ENCODE peak calls at places on chromosome 13, in eight cellular contexts. S is PC-3; K is cardiac muscle cell; M is AG04450; Z is RWPE1; L is right cardiac atrium; A is right lobe of liver; W is naive thymus-derived CD4-positive, alpha-beta T cell. T is an unnamed sample.

GRCh38 chr13:76980075-76980718 is 11.7 kb upstream of the CLN5 start:
- DNase-seq in S (peak), K (peak), M (peak), Z (peak), L (peak), A (peak), W (peak), T (peak)

GRCh38 chr13:110323172-110323851 is 16.2 kb downstream of the COL4A2 start:
- DNase-seq in S (peak), K (no peak), M (peak), Z (no peak), L (no peak), A (no peak), W (no peak), T (no peak)

GRCh38 chr13:98686281-98686680 is 66.2 kb downstream of the SLC15A1 start:
- DNase-seq in S (no peak), K (no peak), M (no peak), Z (no peak), L (no peak), A (no peak), W (no peak), T (no peak)

GRCh38 chr13:48876289-48876688 is 99.4 kb upstream of the FNDC3A start:
- DNase-seq in S (no peak), K (no peak), M (no peak), Z (no peak), L (no peak), A (no peak), W (no peak), T (no peak)

GRCh38 chr13:43492745-43493144 is 294.0 kb downstream of the ENOX1 start:
- DNase-seq in S (no peak), K (no peak), M (no peak), Z (no peak), L (no peak), A (no peak), W (no peak), T (no peak)

GRCh38 chr13:69947577-69947976 is 160.0 kb upstream of the ATXN8OS start:
- DNase-seq in S (no peak), K (no peak), M (no peak), Z (no peak), L (no peak), A (no peak), W (no peak), T (no peak)

GRCh38 chr13:34933349-34933748 is 8.7 kb upstream of the NBEA start:
- DNase-seq in S (peak), K (no peak), M (no peak), Z (no peak), L (no peak), A (no peak), W (no peak), T (no peak)

GRCh38 chr13:81791636-81792035 is 1450.7 kb upstream of the SPRY2 start:
- DNase-seq in S (no peak), K (no peak), M (no peak), Z (no peak), L (no peak), A (no peak), W (no peak), T (no peak)

GRCh38 chr13:105735269-105735668 is 800.2 kb downstream of the EFNB2 start:
- DNase-seq in S (no peak), K (no peak), M (no peak), Z (no peak), L (no peak), A (no peak), W (no peak), T (peak)

GRCh38 chr13:27680465-27680864 is 58.8 kb downstream of the POLR1D start:
- DNase-seq in S (no peak), K (no peak), M (no peak), Z (no peak), L (no peak), A (no peak), W (no peak), T (no peak)

GRCh38 chr13:110756268-110756667 is 42.8 kb downstream of the ING1 start:
- DNase-seq in S (no peak), K (peak), M (peak), Z (no peak), L (no peak), A (no peak), W (no peak), T (no peak)

GRCh38 chr13:109760372-109760771 is 26.0 kb downstream of the IRS2 start:
- DNase-seq in S (no peak), K (no peak), M (no peak), Z (no peak), L (no peak), A (no peak), W (no peak), T (no peak)

GRCh38 chr13:33057019-33057785 is 41.0 kb downstream of the KL start:
- DNase-seq in S (peak), K (peak), M (no peak), Z (no peak), L (peak), A (no peak), W (no peak), T (no peak)

GRCh38 chr13:40388617-40389016 is 277.8 kb downstream of the FOXO1 start:
- DNase-seq in S (peak), K (no peak), M (no peak), Z (no peak), L (no peak), A (no peak), W (peak), T (peak)

GRCh38 chr13:103431880-103432279 is 365.7 kb upstream of the SLC10A2 start:
- DNase-seq in S (no peak), K (no peak), M (no peak), Z (no peak), L (no peak), A (no peak), W (no peak), T (no peak)

GRCh38 chr13:41970918-41971317 is 10.0 kb upstream of the VWA8 start:
- DNase-seq in S (no peak), K (no peak), M (no peak), Z (no peak), L (no peak), A (no peak), W (no peak), T (no peak)

GRCh38 chr13:34654682-34655081 is 287.4 kb upstream of the NBEA start:
- DNase-seq in S (no peak), K (peak), M (no peak), Z (no peak), L (no peak), A (no peak), W (no peak), T (no peak)

GRCh38 chr13:31962661-31963345 is 68.8 kb upstream of the FRY start:
- DNase-seq in S (no peak), K (no peak), M (no peak), Z (no peak), L (no peak), A (no peak), W (no peak), T (no peak)

GRCh38 chr13:25214371-25215252 is 42.5 kb upstream of the AMER2 start:
- DNase-seq in S (peak), K (peak), M (no peak), Z (no peak), L (no peak), A (no peak), W (no peak), T (no peak)

GRCh38 chr13:50645092-50645491 is 198.4 kb downstream of the DLEU7 start:
- DNase-seq in S (peak), K (peak), M (no peak), Z (peak), L (no peak), A (no peak), W (no peak), T (no peak)
- H3K27ac ChIP-seq in S (peak), K (no peak), M (no peak), Z (no peak), L (no peak), A (no peak), W (no peak), T (no peak)

DNA sequence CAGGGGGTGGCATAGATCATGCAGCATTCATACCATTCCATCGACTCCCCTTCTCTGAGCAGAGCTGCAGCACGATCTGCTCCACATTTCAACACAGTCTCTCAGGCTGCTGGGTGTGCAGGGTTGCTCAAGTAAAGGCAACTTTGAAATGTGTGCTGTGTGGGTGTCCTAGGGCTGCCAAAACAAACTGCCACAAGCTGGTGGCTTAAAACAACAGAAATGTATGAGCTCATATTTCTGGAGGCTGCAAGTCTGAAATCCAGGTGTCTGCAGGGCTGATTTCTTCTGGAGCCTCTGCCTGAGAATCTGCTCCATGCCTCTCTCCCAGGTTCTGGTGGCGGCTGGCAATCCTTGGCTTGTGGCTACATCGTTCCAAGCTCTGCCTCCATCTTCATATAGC is 63.7 kb upstream of the WDFY2 start:
- DNase-seq in S (peak), K (peak), M (peak), Z (no peak), L (no peak), A (peak), W (no peak), T (no peak)
- H3K27ac ChIP-seq in S (peak), K (no peak), M (peak), Z (peak), L (no peak), A (peak), W (no peak), T (no peak)

GRCh38 chr13:95783747-95784146 is 106.8 kb downstream of the DNAJC3 start:
- DNase-seq in S (no peak), K (no peak), M (no peak), Z (no peak), L (no peak), A (no peak), W (no peak), T (no peak)
- H3K27ac ChIP-seq in S (no peak), K (no peak), M (peak), Z (peak), L (no peak), A (no peak), W (no peak), T (no peak)

DNA sequence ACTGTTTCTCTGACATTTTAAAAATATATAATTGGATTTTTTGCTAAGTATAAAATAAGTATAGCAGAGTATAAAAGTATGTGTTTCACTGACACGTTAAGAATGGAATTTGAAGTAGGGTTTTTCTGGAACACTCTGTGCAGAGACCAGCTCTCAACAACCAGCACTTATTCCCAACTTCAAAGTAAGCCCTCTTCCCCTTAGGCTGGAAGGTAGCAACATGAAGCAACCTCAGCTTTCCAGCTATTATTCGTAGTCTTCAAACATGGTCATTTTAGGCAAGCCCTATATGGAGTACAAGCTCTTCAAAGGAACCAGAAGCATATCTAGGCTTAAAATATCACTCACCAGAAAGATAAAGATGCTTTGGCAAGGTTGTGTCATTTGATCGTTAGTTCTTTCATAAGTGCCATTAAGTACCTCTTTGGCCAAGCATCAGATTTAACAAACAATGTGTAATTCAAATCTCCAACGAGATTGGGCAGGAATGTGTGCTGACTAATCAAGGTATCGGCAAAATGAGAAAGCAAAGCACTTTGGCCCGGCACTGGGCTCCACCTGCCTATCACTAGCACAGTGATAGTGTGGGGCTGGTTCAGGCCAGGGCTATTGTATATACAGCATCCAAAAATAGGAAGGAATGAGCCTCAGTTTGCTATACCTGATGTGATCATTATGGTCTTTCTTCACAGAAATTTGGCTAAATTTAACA is 95.9 kb upstream of the FREM2 start:
- DNase-seq in S (no peak), K (no peak), M (no peak), Z (no peak), L (no peak), A (no peak), W (no peak), T (no peak)
- H3K27ac ChIP-seq in S (no peak), K (peak), M (no peak), Z (no peak), L (no peak), A (no peak), W (no peak), T (no peak)

GRCh38 chr13:114129649-114130062 is 2.8 kb downstream of the RASA3 start:
- DNase-seq in S (no peak), K (no peak), M (no peak), Z (no peak), L (no peak), A (no peak), W (no peak), T (no peak)
- H3K27ac ChIP-seq in S (peak), K (no peak), M (peak), Z (peak), L (no peak), A (peak), W (peak), T (no peak)

GRCh38 chr13:113502686-113503085 is 12.2 kb upstream of the DCUN1D2 start:
- DNase-seq in S (no peak), K (no peak), M (no peak), Z (no peak), L (no peak), A (no peak), W (no peak), T (no peak)
- H3K27ac ChIP-seq in S (no peak), K (no peak), M (no peak), Z (no peak), L (no peak), A (no peak), W (no peak), T (no peak)